ENCODE peak calls at places on chromosomes 7 and 10, in seven cellular contexts. P is uterus, U is heart left ventricle, V is GM12891, F is thyroid gland, T is esophagus squamous epithelium, A is IMR-90. I is an unnamed sample.

GRCh38 chr7:7967909-7968543 is 570 bp upstream of the GLCCI1 start:
- DNase-seq in T (no peak), V (no peak), A (no peak), F (no peak), U (no peak), P (no peak), I (no peak)

GRCh38 chr10:131701131-131701947 is 199.5 kb upstream of the PPP2R2D start:
- DNase-seq in V (no peak), F (no peak), A (no peak), T (no peak), U (no peak), P (peak; percentile 6), I (no peak)

GRCh38 chr7:31069880-31070555 is 17.9 kb downstream of the ADCYAP1R1 start:
- DNase-seq in P (no peak), F (no peak), V (no peak), U (no peak), A (no peak), T (no peak), I (no peak)

GRCh38 chr10:14184841-14185500 is 145.8 kb downstream of the FRMD4A start:
- DNase-seq in U (no peak), P (no peak), T (no peak), A (peak; percentile 32), F (no peak), V (peak; percentile 29), I (no peak)

GRCh38 chr7:26422761-26423160 is 131.1 kb downstream of the SNX10 start:
- DNase-seq in V (no peak), T (no peak), U (no peak), P (no peak), F (no peak), A (no peak), I (no peak)

GRCh38 chr10:122861724-122862161 is 16.1 kb upstream of the CUZD1 start:
- DNase-seq in P (no peak), V (no peak), T (no peak), F (no peak), A (peak; percentile 77), U (no peak), I (peak; percentile 8)

GRCh38 chr10:72455889-72456588 is 101.3 kb upstream of the DNAJB12 start:
- DNase-seq in V (no peak), F (peak; percentile 61), U (no peak), A (peak; percentile 22), T (no peak), P (no peak), I (no peak)

GRCh38 chr7:41189866-41190265 is 513.0 kb downstream of the INHBA start:
- DNase-seq in F (no peak), V (no peak), U (no peak), T (no peak), P (no peak), A (peak; percentile 97), I (peak; percentile 52)

GRCh38 chr10:68871731-68872342 is 29.3 kb upstream of the DDX50 start:
- DNase-seq in F (peak; percentile 53), A (peak; percentile 95), T (no peak), V (no peak), P (no peak), U (no peak), I (no peak)

GRCh38 chr7:36475371-36475770 is 85.7 kb downstream of the ANLN start:
- DNase-seq in T (no peak), V (no peak), P (no peak), A (no peak), U (no peak), F (no peak), I (no peak)

GRCh38 chr7:31955021-31955420 is 115.2 kb downstream of the PDE1C start:
- DNase-seq in U (no peak), F (no peak), A (no peak), P (no peak), V (no peak), T (no peak), I (no peak)

GRCh38 chr7:133562617-133563016 is 309.7 kb downstream of the EXOC4 start:
- DNase-seq in P (no peak), V (no peak), U (no peak), A (peak; percentile 41), T (no peak), F (no peak), I (no peak)

DNA sequence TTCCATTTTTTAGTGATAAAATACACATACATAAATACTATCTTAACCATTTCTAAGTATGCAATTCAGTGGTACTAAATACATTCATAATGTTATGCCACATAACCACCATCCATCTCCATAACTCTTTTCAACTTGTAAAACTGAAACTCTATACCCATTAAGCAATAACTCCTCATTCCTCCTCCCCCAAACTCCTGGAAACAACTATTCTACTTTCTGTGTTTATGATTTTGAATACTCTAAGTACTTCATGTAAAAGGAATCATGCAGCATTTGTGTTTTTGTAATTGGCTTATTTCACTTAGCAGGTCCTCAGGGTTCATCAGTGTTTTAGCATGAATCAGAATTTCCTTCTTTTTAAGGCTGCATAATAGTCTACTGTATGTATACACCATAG is 131.8 kb downstream of the TES start:
- DNase-seq in P (no peak), F (no peak), A (peak; percentile 70), T (no peak), V (no peak), U (no peak), I (no peak)
- TF ChIP-seq POLR2A in P (no peak), F (no peak), A (no peak), T (no peak), V (no peak), U (no peak), I (no peak)

GRCh38 chr10:95297402-95297801 is 6.6 kb upstream of the PDLIM1 start:
- DNase-seq in A (no peak), P (no peak), V (peak; percentile 30), U (no peak), F (no peak), T (no peak), I (no peak)
- TF ChIP-seq POLR2A in A (no peak), P (no peak), V (no peak), U (no peak), F (no peak), T (no peak), I (no peak)

GRCh38 chr7:50362142-50362541 is 57.6 kb downstream of the IKZF1 start:
- DNase-seq in F (no peak), P (no peak), V (no peak), U (no peak), T (no peak), A (no peak), I (no peak)
- TF ChIP-seq POLR2A in F (no peak), P (no peak), V (no peak), U (no peak), T (no peak), A (no peak), I (no peak)

GRCh38 chr7:42931447-42931833 is 534 bp downstream of the PSMA2 start:
- DNase-seq in U (no peak), T (no peak), F (no peak), V (no peak), P (no peak), A (peak; percentile 12), I (no peak)

GRCh38 chr7:42929449-42929848 is 2.5 kb downstream of the PSMA2 start:
- DNase-seq in F (no peak), T (no peak), P (no peak), V (no peak), U (no peak), A (no peak), I (no peak)

GRCh38 chr7:42930889-42931288 is 1.1 kb downstream of the PSMA2 start:
- DNase-seq in F (no peak), U (no peak), V (no peak), T (no peak), P (no peak), A (peak; percentile 29), I (no peak)

GRCh38 chr7:42932861-42933591 is 850 bp downstream of the MRPL32 start:
- DNase-seq in A (peak; percentile 26), F (peak; percentile 15), P (no peak), U (peak; percentile 42), T (no peak), V (no peak), I (no peak)

DNA sequence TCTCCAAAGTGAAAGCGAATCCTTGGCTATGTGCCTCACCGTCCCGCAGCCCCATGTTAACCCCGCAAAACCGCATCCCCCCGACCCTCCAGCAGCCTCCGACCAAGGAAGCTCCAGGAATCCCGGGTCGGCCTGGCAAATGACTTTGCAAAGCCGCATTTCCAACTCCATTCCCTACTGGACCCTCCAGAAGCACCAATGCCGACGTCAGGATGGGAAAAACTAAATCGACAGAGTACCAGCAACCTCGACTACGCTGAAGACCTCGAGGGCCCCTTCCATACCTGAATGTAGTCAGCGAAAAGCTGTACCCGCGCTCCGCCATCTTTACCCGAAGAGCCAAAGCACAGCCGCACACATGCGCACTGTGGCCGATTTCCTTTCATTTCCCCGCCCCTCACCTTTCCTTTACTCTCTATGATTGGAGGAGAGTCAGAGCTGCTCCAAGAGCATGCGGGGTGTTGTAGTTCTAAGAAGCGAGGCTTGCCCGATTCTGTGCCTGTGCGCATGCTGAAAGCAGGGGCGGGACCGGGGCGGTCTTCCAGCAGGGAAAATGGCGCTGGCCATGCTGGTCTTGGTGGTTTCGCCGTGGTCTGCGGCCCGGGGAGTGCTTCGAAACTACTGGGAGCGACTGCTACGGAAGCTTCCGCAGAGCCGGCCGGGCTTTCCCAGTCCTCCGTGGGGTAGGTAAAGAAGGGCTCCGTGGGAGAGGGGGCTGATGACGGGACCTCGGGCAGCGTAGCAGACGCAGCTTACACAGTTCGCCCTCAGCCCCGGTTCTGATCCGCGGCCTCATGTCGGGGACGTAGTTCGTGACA is at the start of the genes MRPL32 and PSMA2:
- DNase-seq in U (peak; percentile 96), T (peak; percentile 84), A (peak; percentile 97), P (peak; percentile 95), V (peak; percentile 75), F (peak; percentile 96), I (peak; percentile 95)
- TF ChIP-seq POLR2A in U (no peak), T (peak; percentile 32), A (peak; percentile 81), P (peak; percentile 50), V (peak; percentile 92), F (peak; percentile 86), I (peak; percentile 88)

DNA sequence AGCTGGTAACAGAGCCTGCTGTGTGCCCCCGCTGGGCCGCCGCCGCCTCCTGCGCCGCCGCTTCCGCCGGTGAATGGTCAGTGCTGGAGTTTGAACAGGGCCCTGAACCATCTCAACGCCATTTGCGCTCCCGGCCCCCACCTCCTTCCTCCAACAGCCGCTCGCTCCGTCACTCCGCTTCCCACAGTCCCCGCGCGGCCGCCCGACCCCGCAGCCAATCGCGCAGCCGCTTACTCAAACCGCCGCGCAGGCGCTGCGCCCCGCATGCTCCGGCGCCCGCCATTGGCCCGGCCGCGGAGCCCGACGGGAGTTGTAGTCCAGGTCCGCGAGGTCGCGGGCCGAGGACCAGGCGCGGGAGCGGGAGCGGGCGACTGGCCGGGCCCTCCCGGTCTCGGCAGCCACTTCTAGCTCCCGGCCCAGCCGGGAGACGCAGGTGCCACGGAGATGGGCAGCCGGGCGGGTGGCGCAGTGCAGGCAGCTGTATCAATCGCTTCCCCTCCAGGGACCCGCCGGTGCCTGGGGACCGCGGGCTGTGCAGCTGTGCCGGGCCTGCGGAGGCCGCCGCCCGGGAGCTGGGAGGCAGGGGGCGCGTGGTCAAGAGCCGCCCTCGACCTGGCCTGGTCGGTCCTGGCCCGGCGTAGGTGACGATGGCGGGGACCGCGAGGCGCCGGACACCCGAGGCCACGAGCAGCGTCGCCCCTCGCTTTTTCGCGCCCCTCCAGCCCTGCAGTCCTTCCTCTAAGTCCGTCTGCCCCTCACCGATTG is at the start of gene WAPL:
- DNase-seq in F (peak; percentile 96), T (peak; percentile 60), P (peak; percentile 95), V (peak; percentile 98), U (peak; percentile 97), A (peak; percentile 90), I (peak; percentile 98)
- TF ChIP-seq POLR2A in F (peak; percentile 89), T (peak; percentile 87), P (peak; percentile 87), V (peak; percentile 50), U (no peak), A (no peak), I (peak; percentile 48)

GRCh38 chr7:74228951-74229900 is 19.4 kb downstream of the LAT2 start:
- DNase-seq in T (no peak), U (no peak), V (no peak), A (no peak), P (no peak), F (no peak), I (no peak)
- TF ChIP-seq POLR2A in T (no peak), U (no peak), V (peak; percentile 64), A (no peak), P (no peak), F (no peak), I (no peak)